ENCODE peak calls at places on chromosomes 3 and 15, in seven cellular contexts. S is stimulated activated CD4-positive, alpha-beta T cell treated with anti-CD3 and anti-CD28 coated beads, Interleukin-15, amount 100 ng/mL, for 48 hours; B is NCI-H1092 treated with DMSO at 0.1 percent for 48 hours; P is left lobe of liver; I is glutamatergic neuron; F is activated T-cell treated with anti-CD3 and anti-CD28 coated beads, Interleukin-2, amount 50 U/mL, for 72 hours; O is GM10248. T is an unnamed sample.

GRCh38 chr15:50162988-50163718 is 18.8 kb upstream of the SLC27A2 start:
- DNase-seq in S (no peak), B (no peak), P (peak; percentile 62), I (no peak), F (peak; percentile 26), O (no peak), T (no peak)

GRCh38 chr15:69808756-69809155 is 289.0 kb downstream of the TLE3 start:
- DNase-seq in S (no peak), B (no peak), P (no peak), I (no peak), F (no peak), O (no peak), T (no peak)

GRCh38 chr3:176349706-176350105 is 847.6 kb downstream of the TBL1XR1 start:
- DNase-seq in S (no peak), B (no peak), P (no peak), I (no peak), F (no peak), O (no peak), T (no peak)

GRCh38 chr3:32493437-32494414 is 8.9 kb downstream of the CMTM6 start:
- DNase-seq in S (no peak), B (no peak), P (no peak), I (no peak), F (peak; percentile 40), O (peak; percentile 56), T (no peak)

GRCh38 chr3:42031808-42032475 is 59.2 kb upstream of the TRAK1 start:
- DNase-seq in S (no peak), B (peak; percentile 9), P (peak; percentile 42), I (no peak), F (no peak), O (no peak), T (no peak)

GRCh38 chr3:115788921-115789470 is 165.7 kb downstream of the GAP43 start:
- DNase-seq in S (no peak), B (no peak), P (no peak), I (peak; percentile 35), F (no peak), O (no peak), T (no peak)

GRCh38 chr15:101406014-101406413 is 83.5 kb downstream of the PCSK6 start:
- DNase-seq in S (no peak), B (no peak), P (no peak), I (no peak), F (no peak), O (no peak), T (no peak)

GRCh38 chr3:5304789-5305680 is 117.5 kb downstream of the EDEM1 start:
- DNase-seq in S (no peak), B (peak; percentile 39), P (peak; percentile 46), I (peak; percentile 46), F (peak; percentile 47), O (peak; percentile 33), T (peak; percentile 54)

GRCh38 chr3:40908612-40909011 is 290.7 kb upstream of the CTNNB1 start:
- DNase-seq in S (no peak), B (no peak), P (no peak), I (no peak), F (no peak), O (no peak), T (no peak)

T was measured in activated CD8-positive, alpha-beta T cell treated with anti-CD3 and anti-CD28 coated beads for 36 hours.